ENCODE peak calls at places on chromosomes 13 and 19, in six cellular contexts. R is lower leg skin, K is K562, J is adrenal gland, V is prostate gland, A is body of pancreas. W is an unnamed sample.

GRCh38 chr19:4075373-4075772 is 8.7 kb upstream of the ZBTB7A start:
- DNase-seq in R (no peak), K (no peak), J (no peak), V (no peak), A (no peak), W (peak; percentile 68)

GRCh38 chr13:113832204-113832603 is 31.7 kb downstream of the GAS6 start:
- DNase-seq in R (no peak), K (no peak), J (no peak), V (no peak), A (no peak), W (no peak)

GRCh38 chr19:4232614-4233281 is 3.4 kb downstream of the EBI3 start:
- DNase-seq in R (no peak), K (peak; percentile 13), J (no peak), V (no peak), A (no peak), W (peak; percentile 12)

GRCh38 chr13:49996166-49996915 is 501 bp upstream of the TRIM13 start:
- DNase-seq in R (peak; percentile 98), K (peak; percentile 88), J (peak; percentile 93), V (peak; percentile 91), A (peak; percentile 95), W (peak; percentile 98)

GRCh38 chr13:112790735-112791641 is 101.2 kb downstream of the ATP11A start:
- DNase-seq in R (peak; percentile 63), K (no peak), J (peak; percentile 48), V (no peak), A (no peak), W (no peak)

GRCh38 chr13:45321230-45321629 is 19.8 kb downstream of the TPT1 start:
- DNase-seq in R (no peak), K (no peak), J (no peak), V (no peak), A (no peak), W (peak; percentile 86)

GRCh38 chr13:29905845-29906244 is 55.4 kb upstream of the UBL3 start:
- DNase-seq in R (peak; percentile 83), K (no peak), J (no peak), V (peak; percentile 66), A (peak; percentile 38), W (peak; percentile 86)

GRCh38 chr19:38729653-38730469 is 14.4 kb downstream of the CAPN12 start:
- DNase-seq in R (peak; percentile 92), K (peak; percentile 77), J (peak; percentile 84), V (peak; percentile 56), A (peak; percentile 78), W (peak; percentile 66)

GRCh38 chr19:40279761-40280607 is 5.2 kb downstream of the AKT2 start:
- DNase-seq in R (no peak), K (no peak), J (no peak), V (no peak), A (no peak), W (peak; percentile 23)

GRCh38 chr19:900302-901111 is 7.2 kb downstream of the RNU6-9 start:
- DNase-seq in R (no peak), K (peak; percentile 96), J (no peak), V (no peak), A (no peak), W (no peak)

GRCh38 chr13:52903320-52903719 is 54.9 kb upstream of the PCDH8 start:
- DNase-seq in R (no peak), K (no peak), J (no peak), V (no peak), A (no peak), W (no peak)

GRCh38 chr13:42794572-42795275 is 13.3 kb downstream of the FAM216B start:
- DNase-seq in R (no peak), K (no peak), J (no peak), V (no peak), A (no peak), W (no peak)

GRCh38 chr13:30418886-30419459 is 3.3 kb upstream of the UBE2L5 start:
- DNase-seq in R (no peak), K (no peak), J (no peak), V (peak; percentile 43), A (no peak), W (no peak)

GRCh38 chr13:114054830-114055439 is 77.5 kb downstream of the RASA3 start:
- DNase-seq in R (no peak), K (no peak), J (no peak), V (no peak), A (no peak), W (peak; percentile 34)

GRCh38 chr13:108915095-108915633 is 285.8 kb downstream of the MYO16 start:
- DNase-seq in R (no peak), K (peak; percentile 8), J (peak; percentile 70), V (no peak), A (peak; percentile 29), W (peak; percentile 59)

GRCh38 chr19:47305309-47305751 is 4.3 kb upstream of the C5AR1 start:
- DNase-seq in R (peak; percentile 97), K (peak; percentile 70), J (peak; percentile 92), V (no peak), A (peak; percentile 76), W (peak; percentile 85)

GRCh38 chr13:113432509-113433270 is 20.6 kb downstream of the ADPRHL1 start:
- DNase-seq in R (no peak), K (no peak), J (no peak), V (no peak), A (no peak), W (no peak)

GRCh38 chr19:17557461-17557860 is 2.0 kb downstream of the COLGALT1 start:
- DNase-seq in R (no peak), K (no peak), J (peak; percentile 70), V (no peak), A (no peak), W (peak; percentile 88)

DNA sequence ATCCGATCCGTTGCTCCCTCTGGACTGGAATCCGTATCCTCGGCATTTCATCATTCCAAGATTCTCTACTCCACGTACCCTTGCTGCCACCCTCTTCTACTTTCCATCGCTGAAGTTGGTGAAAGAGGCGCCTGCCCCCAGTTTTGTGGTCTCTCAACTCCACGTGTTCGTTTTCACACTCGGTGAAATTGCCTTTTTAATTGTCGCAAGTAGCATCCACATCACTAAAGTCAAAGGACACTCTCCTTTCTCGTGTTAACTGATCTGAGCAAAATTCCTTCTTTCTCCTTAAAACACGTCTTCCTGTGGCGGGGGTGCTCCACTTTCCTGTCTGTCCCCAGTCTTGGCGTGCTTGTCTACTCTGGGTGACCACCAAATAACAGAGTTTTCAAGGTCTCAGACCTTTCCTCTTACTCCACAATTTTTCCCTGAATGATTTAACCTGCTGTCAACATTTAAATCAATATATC is 1.1 kb upstream of the TMTC4 start:
- DNase-seq in R (no peak), K (no peak), J (no peak), V (no peak), A (no peak), W (no peak)
- H3K4me3 ChIP-seq in R (no peak overlapping the region), K (peak overlapping the region; percentile 75), J (no peak overlapping the region), V (peak overlapping the region; percentile 80), A (peak overlapping the region; percentile 24), W (no peak overlapping the region)

GRCh38 chr19:35844482-35845214 is 7.7 kb downstream of the NPHS1 start:
- DNase-seq in R (no peak), K (no peak), J (no peak), V (no peak), A (no peak), W (no peak)

GRCh38 chr19:35845215-35846037 is 6.9 kb downstream of the NPHS1 start:
- DNase-seq in R (no peak), K (peak; percentile 87), J (no peak), V (no peak), A (peak; percentile 85), W (no peak)

GRCh38 chr19:35842666-35843272 is 9.5 kb downstream of the NPHS1 start:
- DNase-seq in R (no peak), K (no peak), J (no peak), V (no peak), A (no peak), W (no peak)

GRCh38 chr19:35841961-35842595 is 10.2 kb downstream of the NPHS1 start:
- DNase-seq in R (no peak), K (no peak), J (no peak), V (no peak), A (no peak), W (no peak)

DNA sequence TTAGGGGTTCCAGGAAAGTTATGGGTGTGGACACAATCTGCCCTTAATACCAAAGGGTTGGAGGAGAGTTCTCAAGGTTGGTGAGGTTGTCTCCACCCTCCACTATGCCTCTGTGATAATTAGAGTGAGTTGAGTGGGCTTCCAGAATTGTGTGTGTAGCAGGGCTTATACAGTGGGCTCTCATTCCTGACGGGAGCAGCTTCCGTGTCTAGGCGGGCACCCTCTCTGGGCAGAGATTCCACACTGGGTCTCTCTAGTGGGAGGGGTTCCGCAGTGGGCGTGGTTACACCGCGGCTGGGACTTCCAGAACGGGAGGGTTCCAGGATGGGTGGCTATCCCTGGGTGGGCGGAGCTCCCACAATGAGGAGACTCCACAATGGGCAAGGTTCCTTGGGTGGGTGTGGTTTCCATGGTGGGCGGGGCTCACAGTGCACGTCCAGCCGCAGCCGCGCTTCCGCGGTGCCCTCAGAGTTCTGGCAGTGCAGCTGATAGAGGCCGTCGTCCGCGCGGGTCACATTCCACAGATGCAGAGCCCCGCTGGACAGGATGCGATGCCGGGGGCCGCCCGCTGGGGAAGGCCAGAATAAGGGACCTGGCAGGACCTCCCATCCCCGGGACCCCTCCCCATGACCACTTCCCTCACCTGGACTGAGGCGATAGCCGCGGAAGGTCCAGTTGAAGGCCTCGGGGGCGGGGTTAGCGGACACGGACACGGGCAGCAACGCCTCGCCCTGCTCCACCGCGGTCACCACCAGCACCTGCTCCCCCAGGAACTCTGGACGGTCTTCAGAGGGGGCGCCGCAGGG is 8.4 kb downstream of the NPHS1 start:
- DNase-seq in R (no peak), K (peak; percentile 85), J (no peak), V (no peak), A (peak; percentile 91), W (no peak)
- TF ChIP-seq POLR2A in R (no peak), K (no peak), J (no peak), V (no peak), A (no peak), W (no peak)

DNA sequence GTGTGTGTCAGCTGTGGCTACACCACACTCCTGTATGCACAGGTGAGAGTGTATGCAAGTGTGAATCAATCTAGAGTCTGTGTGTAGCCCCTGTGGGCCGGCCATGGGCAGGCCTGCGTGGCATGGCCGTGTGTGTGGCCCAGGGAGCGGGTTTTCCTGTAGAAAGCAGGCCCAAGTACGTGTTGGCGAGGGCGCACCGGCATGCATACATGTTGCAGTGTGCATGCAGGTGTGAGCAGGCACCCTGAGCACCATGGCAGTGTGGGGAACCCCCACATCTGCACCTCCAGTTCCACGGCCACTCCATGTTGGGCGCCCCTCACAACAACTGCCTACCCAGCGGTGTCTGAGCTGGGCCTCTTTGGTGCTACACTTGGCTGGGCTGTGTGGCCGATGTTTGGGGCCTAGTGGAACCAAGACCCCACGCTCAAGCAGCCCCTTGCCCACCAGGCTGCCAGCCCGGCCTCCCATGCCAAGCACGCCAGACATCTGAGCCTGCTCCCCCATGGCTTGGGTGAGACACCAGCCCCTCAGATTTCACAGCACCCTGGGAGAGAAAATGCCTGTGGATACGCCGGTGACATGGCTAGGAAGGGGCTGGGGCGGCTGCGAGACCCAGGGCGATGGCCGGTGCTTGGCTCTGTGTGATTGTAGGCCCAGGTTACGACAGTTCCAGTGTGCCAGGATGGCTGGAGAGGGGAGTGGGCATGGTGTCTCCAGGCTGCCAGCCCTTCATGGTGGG is 2.1 kb downstream of the NFIX start:
- DNase-seq in R (no peak), K (no peak), J (no peak), V (no peak), A (no peak), W (no peak)
- H3K4me3 ChIP-seq in R (peak overlapping the region; percentile 60), K (peak overlapping the region; percentile 64), J (no peak overlapping the region), V (peak overlapping the region; percentile 87), A (no peak overlapping the region), W (no peak overlapping the region)

DNA sequence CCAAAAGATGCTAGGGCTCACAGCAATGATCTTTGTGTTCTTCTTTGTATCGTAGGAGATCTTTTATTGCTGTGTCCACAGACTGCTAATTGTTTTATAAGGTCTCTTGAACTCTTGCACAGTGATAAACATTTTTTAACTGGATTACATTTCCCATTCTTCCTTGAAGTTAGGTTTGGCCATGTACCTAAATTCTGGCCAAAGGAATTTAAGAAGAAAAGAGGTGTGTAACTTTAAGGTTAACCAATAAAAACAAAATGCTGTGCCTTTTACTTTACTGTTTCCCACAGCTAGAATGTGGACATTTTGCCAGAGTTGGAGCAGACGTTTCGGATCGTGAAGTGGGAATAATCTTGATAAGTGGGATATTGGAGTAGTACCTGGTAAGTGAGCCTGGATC is 82.6 kb upstream of the GPC6 start:
- DNase-seq in R (no peak), K (no peak), J (no peak), V (no peak), A (no peak), W (no peak)
- TF ChIP-seq POLR2A in R (no peak), K (no peak), J (no peak), V (no peak), A (no peak), W (no peak)